ENCODE peak calls at places on chromosome 19, in ten cellular contexts. One of them, this sample, is unnamed.

GRCh38 chr19:45423033-45423588 is 606 bp downstream of the ERCC1 start:
- DNase-seq in M059J: no peak
- DNase-seq in activated CD8-positive, alpha-beta memory T cell treated with anti-CD3 and anti-CD28 coated beads, Interleukin-2, amount 50 U/mL, for 48 hours: no peak
- DNase-seq in LoVo: no peak
- DNase-seq in tibial nerve: no peak
- DNase-seq in hippocampal formation: no peak
- DNase-seq in pulmonary artery endothelial cell: no peak
- DNase-seq in tibial artery: no peak
- DNase-seq in stimulated activated CD4-positive, alpha-beta T cell treated with anti-CD3 and anti-CD28 coated beads, Interleukin-1b, Interleukin-23, amount 100 ng/mL, for 1 hour: no peak
- DNase-seq in stimulated activated CD8-positive, alpha-beta memory T cell treated with anti-CD3 and anti-CD28 coated beads, Interleukin-4, amount 100 ng/mL, for 1 hour: no peak
- DNase-seq in this sample: no peak

GRCh38 chr19:12834418-12834943 is at the start of gene RTBDN:
- DNase-seq in M059J: peak
- DNase-seq in activated CD8-positive, alpha-beta memory T cell treated with anti-CD3 and anti-CD28 coated beads, Interleukin-2, amount 50 U/mL, for 48 hours: no peak
- DNase-seq in LoVo: no peak
- DNase-seq in tibial nerve: no peak
- DNase-seq in hippocampal formation: no peak
- DNase-seq in pulmonary artery endothelial cell: no peak
- DNase-seq in tibial artery: no peak
- DNase-seq in stimulated activated CD4-positive, alpha-beta T cell treated with anti-CD3 and anti-CD28 coated beads, Interleukin-1b, Interleukin-23, amount 100 ng/mL, for 1 hour: no peak
- DNase-seq in stimulated activated CD8-positive, alpha-beta memory T cell treated with anti-CD3 and anti-CD28 coated beads, Interleukin-4, amount 100 ng/mL, for 1 hour: no peak
- DNase-seq in this sample: no peak

GRCh38 chr19:5696196-5697021 is 6.3 kb downstream of the RPL36 start:
- DNase-seq in M059J: no peak
- DNase-seq in activated CD8-positive, alpha-beta memory T cell treated with anti-CD3 and anti-CD28 coated beads, Interleukin-2, amount 50 U/mL, for 48 hours: peak
- DNase-seq in LoVo: no peak
- DNase-seq in tibial nerve: no peak
- DNase-seq in hippocampal formation: no peak
- DNase-seq in pulmonary artery endothelial cell: no peak
- DNase-seq in tibial artery: no peak
- DNase-seq in stimulated activated CD4-positive, alpha-beta T cell treated with anti-CD3 and anti-CD28 coated beads, Interleukin-1b, Interleukin-23, amount 100 ng/mL, for 1 hour: no peak
- DNase-seq in stimulated activated CD8-positive, alpha-beta memory T cell treated with anti-CD3 and anti-CD28 coated beads, Interleukin-4, amount 100 ng/mL, for 1 hour: no peak
- DNase-seq in this sample: no peak

GRCh38 chr19:2260341-2260751 is 4.1 kb upstream of the JSRP1 start:
- DNase-seq in M059J: peak
- DNase-seq in activated CD8-positive, alpha-beta memory T cell treated with anti-CD3 and anti-CD28 coated beads, Interleukin-2, amount 50 U/mL, for 48 hours: no peak
- DNase-seq in LoVo: peak
- DNase-seq in tibial nerve: no peak
- DNase-seq in hippocampal formation: no peak
- DNase-seq in pulmonary artery endothelial cell: no peak
- DNase-seq in tibial artery: no peak
- DNase-seq in stimulated activated CD4-positive, alpha-beta T cell treated with anti-CD3 and anti-CD28 coated beads, Interleukin-1b, Interleukin-23, amount 100 ng/mL, for 1 hour: no peak
- DNase-seq in stimulated activated CD8-positive, alpha-beta memory T cell treated with anti-CD3 and anti-CD28 coated beads, Interleukin-4, amount 100 ng/mL, for 1 hour: no peak
- DNase-seq in this sample: no peak

GRCh38 chr19:7847664-7848063 is 17.6 kb downstream of the EVI5L start:
- DNase-seq in M059J: no peak
- DNase-seq in activated CD8-positive, alpha-beta memory T cell treated with anti-CD3 and anti-CD28 coated beads, Interleukin-2, amount 50 U/mL, for 48 hours: no peak
- DNase-seq in LoVo: no peak
- DNase-seq in tibial nerve: no peak
- DNase-seq in hippocampal formation: no peak
- DNase-seq in pulmonary artery endothelial cell: no peak
- DNase-seq in tibial artery: no peak
- DNase-seq in stimulated activated CD4-positive, alpha-beta T cell treated with anti-CD3 and anti-CD28 coated beads, Interleukin-1b, Interleukin-23, amount 100 ng/mL, for 1 hour: no peak
- DNase-seq in stimulated activated CD8-positive, alpha-beta memory T cell treated with anti-CD3 and anti-CD28 coated beads, Interleukin-4, amount 100 ng/mL, for 1 hour: no peak
- DNase-seq in this sample: no peak

GRCh38 chr19:53004242-53004641 is 9.5 kb upstream of the ERVV-1 start:
- DNase-seq in M059J: peak
- DNase-seq in activated CD8-positive, alpha-beta memory T cell treated with anti-CD3 and anti-CD28 coated beads, Interleukin-2, amount 50 U/mL, for 48 hours: no peak
- DNase-seq in LoVo: no peak
- DNase-seq in tibial nerve: no peak
- DNase-seq in hippocampal formation: no peak
- DNase-seq in pulmonary artery endothelial cell: no peak
- DNase-seq in tibial artery: no peak
- DNase-seq in stimulated activated CD4-positive, alpha-beta T cell treated with anti-CD3 and anti-CD28 coated beads, Interleukin-1b, Interleukin-23, amount 100 ng/mL, for 1 hour: no peak
- DNase-seq in stimulated activated CD8-positive, alpha-beta memory T cell treated with anti-CD3 and anti-CD28 coated beads, Interleukin-4, amount 100 ng/mL, for 1 hour: no peak
- DNase-seq in this sample: no peak

GRCh38 chr19:16876904-16877361 is 11.9 kb upstream of the F2RL3 start:
- DNase-seq in M059J: peak
- DNase-seq in activated CD8-positive, alpha-beta memory T cell treated with anti-CD3 and anti-CD28 coated beads, Interleukin-2, amount 50 U/mL, for 48 hours: no peak
- DNase-seq in LoVo: no peak
- DNase-seq in tibial nerve: no peak
- DNase-seq in hippocampal formation: no peak
- DNase-seq in pulmonary artery endothelial cell: no peak
- DNase-seq in tibial artery: no peak
- DNase-seq in stimulated activated CD4-positive, alpha-beta T cell treated with anti-CD3 and anti-CD28 coated beads, Interleukin-1b, Interleukin-23, amount 100 ng/mL, for 1 hour: no peak
- DNase-seq in stimulated activated CD8-positive, alpha-beta memory T cell treated with anti-CD3 and anti-CD28 coated beads, Interleukin-4, amount 100 ng/mL, for 1 hour: no peak
- DNase-seq in this sample: no peak

GRCh38 chr19:45470147-45471081 is 2.6 kb downstream of the FOSB start:
- DNase-seq in M059J: peak
- DNase-seq in activated CD8-positive, alpha-beta memory T cell treated with anti-CD3 and anti-CD28 coated beads, Interleukin-2, amount 50 U/mL, for 48 hours: no peak
- DNase-seq in LoVo: no peak
- DNase-seq in tibial nerve: peak
- DNase-seq in hippocampal formation: no peak
- DNase-seq in pulmonary artery endothelial cell: no peak
- DNase-seq in tibial artery: peak
- DNase-seq in stimulated activated CD4-positive, alpha-beta T cell treated with anti-CD3 and anti-CD28 coated beads, Interleukin-1b, Interleukin-23, amount 100 ng/mL, for 1 hour: no peak
- DNase-seq in stimulated activated CD8-positive, alpha-beta memory T cell treated with anti-CD3 and anti-CD28 coated beads, Interleukin-4, amount 100 ng/mL, for 1 hour: no peak
- DNase-seq in this sample: no peak

GRCh38 chr19:45952691-45953505 is 20.8 kb downstream of the NOVA2 start:
- DNase-seq in M059J: no peak
- DNase-seq in activated CD8-positive, alpha-beta memory T cell treated with anti-CD3 and anti-CD28 coated beads, Interleukin-2, amount 50 U/mL, for 48 hours: peak
- DNase-seq in LoVo: peak
- DNase-seq in tibial nerve: no peak
- DNase-seq in hippocampal formation: no peak
- DNase-seq in pulmonary artery endothelial cell: no peak
- DNase-seq in tibial artery: no peak
- DNase-seq in stimulated activated CD4-positive, alpha-beta T cell treated with anti-CD3 and anti-CD28 coated beads, Interleukin-1b, Interleukin-23, amount 100 ng/mL, for 1 hour: no peak
- DNase-seq in stimulated activated CD8-positive, alpha-beta memory T cell treated with anti-CD3 and anti-CD28 coated beads, Interleukin-4, amount 100 ng/mL, for 1 hour: no peak
- DNase-seq in this sample: no peak

GRCh38 chr19:11781295-11782057 is 14.7 kb downstream of the ZNF441 start:
- DNase-seq in M059J: peak
- DNase-seq in activated CD8-positive, alpha-beta memory T cell treated with anti-CD3 and anti-CD28 coated beads, Interleukin-2, amount 50 U/mL, for 48 hours: no peak
- DNase-seq in LoVo: no peak
- DNase-seq in tibial nerve: no peak
- DNase-seq in hippocampal formation: no peak
- DNase-seq in pulmonary artery endothelial cell: no peak
- DNase-seq in tibial artery: no peak
- DNase-seq in stimulated activated CD4-positive, alpha-beta T cell treated with anti-CD3 and anti-CD28 coated beads, Interleukin-1b, Interleukin-23, amount 100 ng/mL, for 1 hour: no peak
- DNase-seq in stimulated activated CD8-positive, alpha-beta memory T cell treated with anti-CD3 and anti-CD28 coated beads, Interleukin-4, amount 100 ng/mL, for 1 hour: no peak
- DNase-seq in this sample: no peak

This sample was measured in substantia nigra.